ENCODE peak calls at places on chromosomes 11 and 22, in seven cellular contexts. C is hippocampal formation; F is activated CD4-positive, alpha-beta T cell treated with anti-CD3 and anti-CD28 coated beads, Interleukin-2, amount 50 U/mL, for 1 hour; N is Right ventricle myocardium superior; T is T-helper 9 cell; G is hypothalamus; Z is stimulated activated CD4-positive, alpha-beta T cell treated with anti-CD3 and anti-CD28 coated beads, TNF-alpha, amount 100 ng/mL, for 24 hours. R is an unnamed sample.

GRCh38 chr22:20741634-20742581 is 32.0 kb upstream of the SERPIND1 start:
- DNase-seq in C (no peak), F (peak), N (no peak), T (peak), G (no peak), Z (peak), R (no peak)

GRCh38 chr11:36164522-36165250 is 124.5 kb downstream of the COMMD9 start:
- DNase-seq in C (no peak), F (no peak), N (no peak), T (no peak), G (no peak), Z (no peak), R (no peak)

GRCh38 chr11:64356498-64357411 is 2.2 kb upstream of the RPS6KA4 start:
- DNase-seq in C (no peak), F (peak), N (no peak), T (no peak), G (no peak), Z (no peak), R (peak)

GRCh38 chr11:68302256-68303054 is 9.9 kb upstream of the LRP5 start:
- DNase-seq in C (no peak), F (no peak), N (no peak), T (no peak), G (no peak), Z (no peak), R (peak)

GRCh38 chr11:47359586-47359985 is 7.1 kb upstream of the MYBPC3 start:
- DNase-seq in C (no peak), F (no peak), N (no peak), T (no peak), G (no peak), Z (no peak), R (peak)

GRCh38 chr22:30733081-30733680 is 38.5 kb downstream of the OSBP2 start:
- DNase-seq in C (no peak), F (no peak), N (no peak), T (no peak), G (no peak), Z (no peak), R (peak)

GRCh38 chr22:37623075-37624016 is 14.7 kb downstream of the GGA1 start:
- DNase-seq in C (peak), F (peak), N (peak), T (peak), G (peak), Z (peak), R (peak)

GRCh38 chr11:2321311-2321683 is 19.5 kb downstream of the TSPAN32 start:
- DNase-seq in C (no peak), F (no peak), N (no peak), T (no peak), G (no peak), Z (no peak), R (no peak)

GRCh38 chr11:104073950-104074349 is 37.5 kb downstream of the DDI1 start:
- DNase-seq in C (peak), F (no peak), N (no peak), T (no peak), G (no peak), Z (no peak), R (no peak)

GRCh38 chr22:38819387-38819940 is 24.4 kb downstream of the NPTXR start:
- DNase-seq in C (no peak), F (no peak), N (no peak), T (no peak), G (no peak), Z (no peak), R (no peak)

GRCh38 chr11:72932132-72932570 is 117.9 kb downstream of the ATG16L2 start:
- DNase-seq in C (no peak), F (no peak), N (no peak), T (no peak), G (no peak), Z (no peak), R (no peak)

GRCh38 chr22:44409211-44409648 is 88.8 kb downstream of the RTL6 start:
- DNase-seq in C (no peak), F (no peak), N (peak), T (no peak), G (no peak), Z (no peak), R (no peak)

GRCh38 chr22:50276143-50276542 is 6.0 kb upstream of the MAPK11 start:
- DNase-seq in C (peak), F (peak), N (peak), T (peak), G (peak), Z (no peak), R (peak)

GRCh38 chr11:47289856-47290255 is 19.9 kb downstream of the MADD start:
- DNase-seq in C (no peak), F (no peak), N (no peak), T (no peak), G (no peak), Z (no peak), R (no peak)

GRCh38 chr22:37032535-37033460 is 13.3 kb downstream of the MPST start:
- DNase-seq in C (no peak), F (no peak), N (no peak), T (no peak), G (no peak), Z (no peak), R (no peak)

GRCh38 chr11:13962562-13963168 is at the start of gene SPON1:
- DNase-seq in C (peak), F (peak), N (peak), T (no peak), G (peak), Z (no peak), R (peak)

GRCh38 chr11:66868726-66869291 is 11.9 kb downstream of the LRFN4 start:
- DNase-seq in C (no peak), F (peak), N (no peak), T (peak), G (no peak), Z (peak), R (no peak)

GRCh38 chr11:1012740-1013627 is 23.5 kb downstream of the MUC6 start:
- DNase-seq in C (no peak), F (no peak), N (no peak), T (no peak), G (no peak), Z (no peak), R (no peak)

GRCh38 chr22:42376721-42377177 is 55.5 kb downstream of the NFAM1 start:
- DNase-seq in C (no peak), F (no peak), N (peak), T (no peak), G (no peak), Z (no peak), R (peak)

GRCh38 chr11:75625970-75626691 is 42.7 kb downstream of the MAP6 start:
- DNase-seq in C (no peak), F (no peak), N (no peak), T (no peak), G (no peak), Z (no peak), R (no peak)

GRCh38 chr11:78031629-78032028 is 8.6 kb upstream of the KCTD14 start:
- DNase-seq in C (no peak), F (no peak), N (no peak), T (no peak), G (no peak), Z (no peak), R (no peak)

GRCh38 chr11:47565340-47566165 is at the start of gene PTPMT1:
- DNase-seq in C (peak), F (peak), N (peak), T (peak), G (peak), Z (no peak), R (peak)

GRCh38 chr11:117058761-117059233 is 39.4 kb downstream of the SIK3 start:
- DNase-seq in C (no peak), F (no peak), N (no peak), T (no peak), G (no peak), Z (no peak), R (no peak)

GRCh38 chr11:66280428-66280827 is 2.5 kb downstream of the CNIH2 start:
- DNase-seq in C (no peak), F (no peak), N (no peak), T (no peak), G (no peak), Z (no peak), R (no peak)

GRCh38 chr11:74492084-74492483 is 1.4 kb downstream of the LIPT2 start:
- DNase-seq in C (no peak), F (no peak), N (no peak), T (no peak), G (no peak), Z (no peak), R (no peak)

GRCh38 chr22:42820075-42820763 is 36.9 kb downstream of the ARFGAP3 start:
- DNase-seq in C (no peak), F (no peak), N (no peak), T (no peak), G (no peak), Z (no peak), R (no peak)

GRCh38 chr22:46508391-46508999 is 28.9 kb downstream of the CELSR1 start:
- DNase-seq in C (no peak), F (no peak), N (no peak), T (no peak), G (no peak), Z (no peak), R (no peak)

GRCh38 chr22:50076646-50077624 is 8.3 kb downstream of the MLC1 start:
- DNase-seq in C (no peak), F (no peak), N (peak), T (no peak), G (no peak), Z (no peak), R (peak)

GRCh38 chr11:65382804-65383368 is 440 bp upstream of the SLC25A45 start:
- DNase-seq in C (no peak), F (no peak), N (no peak), T (no peak), G (no peak), Z (no peak), R (no peak)

GRCh38 chr11:47891886-47892285 is 43.7 kb upstream of the NUP160 start:
- DNase-seq in C (no peak), F (no peak), N (no peak), T (no peak), G (no peak), Z (no peak), R (no peak)

GRCh38 chr22:37804886-37805857 is 2.6 kb upstream of the GCAT start:
- DNase-seq in C (peak), F (peak), N (peak), T (peak), G (peak), Z (peak), R (peak)

GRCh38 chr11:10309163-10310093 is 4.6 kb downstream of the ADM start:
- DNase-seq in C (no peak), F (no peak), N (peak), T (no peak), G (no peak), Z (no peak), R (peak)

GRCh38 chr11:83677730-83678129 is 391.6 kb upstream of the CCDC90B start:
- DNase-seq in C (no peak), F (no peak), N (no peak), T (no peak), G (no peak), Z (no peak), R (no peak)